ENCODE peak calls at places on chromosomes 11 and 22, in five cellular contexts. N, L, I, Z and G are unnamed samples.

GRCh38 chr22:41021655-41022454 is 70.5 kb upstream of the EP300 start:
- DNase-seq in Z (no peak), L (peak; percentile 71), N (peak; percentile 69), I (peak; percentile 63), G (peak; percentile 93)

GRCh38 chr11:33542921-33543320 is 157.7 kb downstream of the C11orf91 start:
- DNase-seq in I (peak; percentile 33), N (peak; percentile 69), Z (no peak), L (peak; percentile 46), G (peak; percentile 73)

GRCh38 chr22:46454910-46455269 is 82.5 kb downstream of the CELSR1 start:
- DNase-seq in L (no peak), N (no peak), I (no peak), Z (no peak), G (no peak)

GRCh38 chr11:59865031-59865430 is 1.3 kb downstream of the TCN1 start:
- DNase-seq in L (no peak), N (peak; percentile 11), Z (no peak), I (no peak), G (no peak)

GRCh38 chr11:4190519-4190918 is 95.9 kb downstream of the RRM1 start:
- DNase-seq in Z (no peak), I (no peak), L (no peak), N (no peak), G (no peak)

GRCh38 chr22:30201970-30202369 is 44.6 kb downstream of the LIF start:
- DNase-seq in I (no peak), L (no peak), N (peak; percentile 88), Z (no peak), G (no peak)

GRCh38 chr22:20587206-20587958 is 80.0 kb downstream of the MED15 start:
- DNase-seq in Z (no peak), I (no peak), N (no peak), L (no peak), G (no peak)

GRCh38 chr11:27496461-27496860 is 10.1 kb downstream of the LIN7C start:
- DNase-seq in I (no peak), N (peak; percentile 40), L (no peak), Z (no peak), G (no peak)

GRCh38 chr11:96388891-96389603 is 665 bp downstream of the CCDC82 start:
- DNase-seq in N (no peak), I (no peak), Z (no peak), L (peak; percentile 56), G (no peak)

GRCh38 chr11:31822604-31823371 is 11.7 kb upstream of the PAX6 start:
- DNase-seq in L (no peak), N (no peak), I (no peak), Z (no peak), G (no peak)

GRCh38 chr22:36238348-36239149 is 778 bp downstream of the APOL2 start:
- DNase-seq in L (peak; percentile 46), Z (no peak), I (peak; percentile 57), N (peak; percentile 26), G (no peak)

GRCh38 chr11:20367313-20367948 is 3.9 kb downstream of the HTATIP2 start:
- DNase-seq in Z (peak; percentile 66), N (peak; percentile 80), I (peak; percentile 21), L (no peak), G (no peak)

GRCh38 chr11:3165152-3165705 is at the start of gene OSBPL5:
- DNase-seq in Z (no peak), I (peak; percentile 55), N (peak; percentile 74), L (peak; percentile 78), G (peak; percentile 89)

GRCh38 chr11:95877288-95877687 is 46.6 kb downstream of the MTMR2 start:
- DNase-seq in N (peak; percentile 91), Z (peak; percentile 89), I (no peak), L (no peak), G (no peak)

GRCh38 chr11:34869425-34869824 is 46.8 kb downstream of the APIP start:
- DNase-seq in Z (no peak), N (no peak), L (no peak), I (no peak), G (no peak)
- TF ChIP-seq CTCF in Z (peak; percentile 24), N (peak; percentile 13), L (no peak), I (no peak), G (no peak)

GRCh38 chr22:24485608-24486007 is 9.5 kb upstream of the UPB1 start:
- DNase-seq in L (no peak), N (no peak), Z (no peak), I (no peak), G (no peak)
- TF ChIP-seq CTCF in L (no peak), N (no peak), Z (no peak), I (peak; percentile 18), G (peak; percentile 35)

GRCh38 chr22:23376256-23376655 is 195.9 kb downstream of the BCR start:
- DNase-seq in I (no peak), N (no peak), Z (peak; percentile 1), L (no peak), G (no peak)
- TF ChIP-seq CTCF in I (no peak), N (peak; percentile 23), Z (peak; percentile 30), L (no peak), G (peak; percentile 11)

GRCh38 chr11:66659785-66660184 is 17.9 kb downstream of the RBM4B start:
- DNase-seq in L (no peak), Z (no peak), N (no peak), I (no peak), G (no peak)

GRCh38 chr11:66670816-66671215 is 6.9 kb downstream of the RBM4B start:
- DNase-seq in Z (no peak), I (no peak), N (no peak), L (no peak), G (no peak)

GRCh38 chr11:66668653-66669430 is 8.8 kb downstream of the RBM4B start:
- DNase-seq in N (no peak), Z (no peak), I (no peak), L (no peak), G (peak; percentile 40)

GRCh38 chr11:66663741-66664296 is 13.9 kb downstream of the RBM4B start:
- DNase-seq in N (no peak), L (no peak), Z (no peak), I (no peak), G (no peak)

DNA sequence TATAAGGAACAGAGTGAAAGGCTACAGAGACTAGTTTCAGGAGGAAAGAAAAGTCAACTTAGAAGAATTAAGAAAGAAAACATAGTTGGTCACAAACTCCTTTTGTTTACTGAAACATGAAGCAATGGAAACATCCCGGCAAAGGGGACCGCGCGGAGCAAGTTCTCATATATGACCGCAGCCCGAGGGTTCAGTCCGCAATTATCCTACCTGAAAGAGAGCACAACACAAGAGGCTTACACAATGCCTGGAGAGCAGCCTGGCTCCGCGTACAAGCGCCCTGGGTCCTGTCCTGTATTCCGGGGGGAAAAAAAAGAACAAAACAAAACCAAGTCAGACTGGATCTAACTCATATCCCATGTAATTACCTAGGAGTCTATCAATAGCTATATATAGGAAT is 12.3 kb downstream of the RBM4B start:
- DNase-seq in L (no peak), Z (no peak), I (no peak), N (no peak), G (peak; percentile 41)
- TF ChIP-seq CTCF in L (no peak), Z (no peak), I (no peak), N (no peak), G (no peak)

DNA sequence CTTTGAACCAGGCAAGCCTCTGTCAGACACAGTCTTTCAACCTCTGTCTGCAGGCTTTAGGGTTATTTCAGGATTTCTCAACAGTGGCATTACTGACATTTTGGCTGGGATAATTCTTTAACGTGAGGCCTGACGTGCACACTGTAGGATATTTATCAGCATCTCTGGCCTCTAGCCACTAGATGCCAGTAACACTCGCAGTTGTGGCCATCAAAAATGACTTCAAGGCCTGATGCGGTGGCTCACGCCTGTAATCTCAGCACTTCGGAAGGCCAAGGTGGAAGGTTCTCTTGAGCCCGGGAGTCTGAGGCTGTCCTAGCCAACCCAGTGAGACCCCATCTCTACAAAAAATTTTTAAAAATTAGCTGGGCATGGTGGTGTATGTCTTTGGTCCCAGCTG is 113.0 kb downstream of the CCDC81 start:
- DNase-seq in Z (no peak), I (no peak), N (no peak), L (no peak), G (no peak)
- TF ChIP-seq CTCF in Z (no peak), I (no peak), N (no peak), L (no peak), G (no peak)

GRCh38 chr22:50057868-50058311 is at the start of gene TTLL8:
- DNase-seq in N (no peak), Z (no peak), L (no peak), I (no peak), G (no peak)

GRCh38 chr22:50060441-50061140 is 2.5 kb upstream of the TTLL8 start:
- DNase-seq in Z (no peak), L (peak; percentile 40), I (no peak), N (no peak), G (no peak)

GRCh38 chr22:50058338-50059184 is 463 bp upstream of the TTLL8 start:
- DNase-seq in Z (no peak), I (no peak), N (no peak), L (no peak), G (no peak)

GRCh38 chr22:50059881-50060262 is 1.8 kb upstream of the TTLL8 start:
- DNase-seq in L (no peak), Z (no peak), I (no peak), N (no peak), G (no peak)

DNA sequence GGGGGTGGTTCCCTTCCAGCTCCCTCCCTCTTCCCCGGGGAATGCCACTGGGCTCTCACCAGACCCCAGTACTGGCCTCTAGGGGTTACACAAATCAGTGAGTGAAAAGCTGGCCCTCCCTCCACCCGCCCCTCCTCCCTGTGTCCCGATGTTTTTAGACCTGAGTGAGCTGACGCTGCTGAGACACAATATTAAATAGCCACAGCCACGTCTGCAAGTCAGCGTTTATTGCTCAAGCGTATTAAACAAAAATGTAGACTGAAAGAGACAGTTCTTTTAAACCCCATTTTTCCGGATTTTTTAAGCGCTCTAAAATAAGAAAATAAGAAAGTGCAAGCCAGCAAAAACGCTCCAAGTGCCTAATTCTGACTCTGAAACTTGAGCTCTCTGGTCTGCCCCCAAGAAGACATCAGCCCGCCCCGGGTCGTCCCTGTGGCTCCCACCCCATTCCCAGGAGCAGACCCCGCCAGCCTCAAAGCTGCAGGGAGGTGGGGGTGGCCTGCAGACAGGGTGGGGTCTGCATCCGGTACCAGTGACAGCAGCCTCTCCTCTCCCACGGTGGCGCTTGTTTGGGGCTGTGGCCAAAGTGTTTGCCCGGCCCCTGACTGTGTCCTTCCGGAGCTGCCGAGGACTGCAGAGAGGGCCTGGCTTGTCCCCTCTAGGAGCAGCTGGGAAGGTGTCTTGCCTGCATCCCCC is 1.2 kb upstream of the TTLL8 start:
- DNase-seq in I (no peak), N (peak; percentile 58), Z (no peak), L (no peak), G (no peak)
- TF ChIP-seq CTCF in I (no peak), N (peak; percentile 4), Z (no peak), L (no peak), G (no peak)

GRCh38 chr11:9260182-9261146 is 4.7 kb downstream of the DENND5A start:
- DNase-seq in L (peak; percentile 11), I (no peak), N (no peak), Z (no peak), G (no peak)
- TF ChIP-seq CTCF in L (no peak), I (no peak), N (peak; percentile 30), Z (peak; percentile 20), G (no peak)

DNA sequence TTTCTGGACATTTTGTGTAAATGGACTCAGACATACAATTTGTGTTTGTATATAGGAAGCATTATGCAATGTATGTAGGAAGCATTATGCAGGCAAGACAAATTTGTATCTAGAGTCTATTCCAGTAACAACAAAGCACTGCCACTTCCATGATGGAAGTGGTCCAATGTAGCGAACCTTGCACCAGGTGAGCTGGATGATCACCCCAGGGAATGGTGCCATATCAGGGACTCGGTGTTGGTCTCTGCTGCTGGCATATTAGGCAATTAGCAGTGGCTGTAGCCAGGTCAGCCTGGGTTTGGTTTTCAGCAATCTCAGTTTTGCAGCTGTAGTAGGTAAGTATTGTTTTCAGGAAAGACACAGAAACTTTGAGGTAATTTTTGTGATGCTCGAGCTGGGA is 12.8 kb downstream of the ZFP91 start:
- DNase-seq in I (no peak), L (no peak), N (no peak), Z (no peak), G (no peak)
- TF ChIP-seq CTCF in I (no peak), L (no peak), N (no peak), Z (no peak), G (no peak)